ENCODE peak calls at places on chromosomes 11 and 22, in seven cellular contexts. B is adrenal gland, S is psoas muscle, O is MM.1S, T is small intestine, F is AG04450, Y is SJSA1. G is an unnamed sample.

GRCh38 chr11:105168457-105168856 is 28.9 kb upstream of the CARD18 start:
- DNase-seq in B (no peak), S (no peak), O (no peak), T (no peak), F (no peak), Y (peak), G (no peak)

GRCh38 chr22:35918466-35918865 is 110.2 kb downstream of the RBFOX2 start:
- DNase-seq in B (no peak), S (no peak), O (no peak), T (no peak), F (no peak), Y (no peak), G (no peak)

GRCh38 chr11:12439615-12440014 is 62.2 kb downstream of the PARVA start:
- DNase-seq in B (no peak), S (no peak), O (no peak), T (peak), F (no peak), Y (no peak), G (no peak)

GRCh38 chr11:57330029-57330428 is 5.3 kb upstream of the TNKS1BP1 start:
- DNase-seq in B (no peak), S (no peak), O (no peak), T (no peak), F (no peak), Y (no peak), G (no peak)

GRCh38 chr11:128828350-128828749 is 38.7 kb downstream of the KCNJ1 start:
- DNase-seq in B (no peak), S (no peak), O (no peak), T (no peak), F (no peak), Y (no peak), G (no peak)

GRCh38 chr11:67613960-67614715 is 7.4 kb downstream of the NDUFV1 start:
- DNase-seq in B (peak), S (peak), O (peak), T (peak), F (no peak), Y (peak), G (peak)

GRCh38 chr11:63020671-63021255 is 5.1 kb upstream of the SLC22A8 start:
- DNase-seq in B (no peak), S (no peak), O (peak), T (no peak), F (no peak), Y (no peak), G (peak)

GRCh38 chr22:26592368-26593015 is 2.6 kb upstream of the TPST2 start:
- DNase-seq in B (no peak), S (no peak), O (peak), T (peak), F (no peak), Y (no peak), G (peak)

GRCh38 chr22:35480143-35480542 is 60.5 kb upstream of the RASD2 start:
- DNase-seq in B (peak), S (peak), O (no peak), T (no peak), F (no peak), Y (no peak), G (no peak)

GRCh38 chr22:31680764-31681624 is 19.0 kb upstream of the PISD start:
- DNase-seq in B (peak), S (no peak), O (no peak), T (peak), F (no peak), Y (peak), G (no peak)

GRCh38 chr11:83193315-83194283 is at the start of gene ANKRD42:
- DNase-seq in B (peak), S (peak), O (peak), T (peak), F (peak), Y (peak), G (peak)

GRCh38 chr11:83195176-83195531 is 1.6 kb downstream of the ANKRD42 start:
- DNase-seq in B (no peak), S (no peak), O (no peak), T (no peak), F (no peak), Y (no peak), G (no peak)

GRCh38 chr11:83192846-83193245 is 666 bp upstream of the ANKRD42 start:
- DNase-seq in B (no peak), S (no peak), O (no peak), T (peak), F (no peak), Y (no peak), G (no peak)

GRCh38 chr11:83194284-83195175 is 1.0 kb downstream of the ANKRD42 start:
- DNase-seq in B (peak), S (peak), O (peak), T (peak), F (no peak), Y (peak), G (peak)

GRCh38 chr11:83195649-83196048 is 2.1 kb downstream of the ANKRD42 start:
- DNase-seq in B (no peak), S (no peak), O (no peak), T (no peak), F (no peak), Y (no peak), G (no peak)
- H3K27ac ChIP-seq in B (no peak), S (no peak), O (no peak), T (no peak), F (no peak), Y (no peak), G (no peak)

GRCh38 chr11:74694136-74694535 is 37.1 kb downstream of the CHRDL2 start:
- DNase-seq in B (no peak), S (no peak), O (no peak), T (no peak), F (no peak), Y (no peak), G (no peak)
- H3K27ac ChIP-seq in B (no peak), S (no peak), O (no peak), T (no peak), F (no peak), Y (no peak), G (no peak)

DNA sequence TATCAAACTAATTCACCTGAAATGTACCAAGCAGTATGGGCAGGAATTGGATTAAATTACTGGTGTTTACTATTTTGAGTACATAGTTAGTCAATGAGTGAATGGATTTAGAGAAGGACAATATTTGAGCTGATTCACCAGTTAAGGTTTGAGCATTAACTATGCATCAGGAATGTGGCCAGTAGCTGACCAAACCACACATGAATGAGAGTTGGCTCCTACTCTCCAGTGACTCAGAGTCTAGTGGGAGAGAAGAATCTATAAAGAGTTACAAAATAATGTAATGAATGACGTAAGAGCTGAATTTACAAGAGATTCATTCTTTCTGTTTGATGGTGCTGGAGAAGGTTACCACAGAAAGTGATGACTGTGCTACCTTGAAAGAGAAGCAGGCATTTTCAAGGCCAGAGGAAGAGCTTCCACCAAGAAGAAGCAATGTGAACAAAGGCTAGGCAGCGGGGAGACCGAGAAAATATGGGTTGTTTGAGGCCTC is 6.6 kb downstream of the IL18 start:
- DNase-seq in B (peak), S (no peak), O (no peak), T (peak), F (peak), Y (peak), G (no peak)
- H3K27ac ChIP-seq in B (no peak), S (peak), O (no peak), T (no peak), F (peak), Y (peak), G (no peak)

GRCh38 chr11:65382804-65383368 is 440 bp upstream of the SLC25A45 start:
- DNase-seq in B (no peak), S (peak), O (no peak), T (peak), F (no peak), Y (no peak), G (no peak)
- H3K27ac ChIP-seq in B (peak), S (peak), O (peak), T (peak), F (peak), Y (peak), G (peak)